ENCODE peak calls at places on chromosomes 13 and 19, in eight cellular contexts. One of them, this sample, is unnamed.

GRCh38 chr19:47832723-47833122 is 11.0 kb downstream of the CRX start:
- DNase-seq in lower lobe of right lung: no peak
- DNase-seq in retinal pigment epithelial cell: no peak
- DNase-seq in BE2C: no peak
- DNase-seq in choroid plexus epithelial cell: no peak
- DNase-seq in neural progenitor cell: no peak
- DNase-seq in fibroblast of the aortic adventitia: no peak
- DNase-seq in Peyer's patch: no peak
- DNase-seq in this sample: no peak

GRCh38 chr13:64289702-64290101 is 2874.1 kb upstream of the PCDH20 start:
- DNase-seq in lower lobe of right lung: no peak
- DNase-seq in retinal pigment epithelial cell: no peak
- DNase-seq in BE2C: no peak
- DNase-seq in choroid plexus epithelial cell: no peak
- DNase-seq in neural progenitor cell: no peak
- DNase-seq in fibroblast of the aortic adventitia: no peak
- DNase-seq in Peyer's patch: no peak
- DNase-seq in this sample: no peak

GRCh38 chr13:20206836-20207235 is 14.1 kb upstream of the GJB2 start:
- DNase-seq in lower lobe of right lung: no peak
- DNase-seq in retinal pigment epithelial cell: no peak
- DNase-seq in BE2C: no peak
- DNase-seq in choroid plexus epithelial cell: no peak
- DNase-seq in neural progenitor cell: no peak
- DNase-seq in fibroblast of the aortic adventitia: no peak
- DNase-seq in Peyer's patch: no peak
- DNase-seq in this sample: no peak

GRCh38 chr19:14425696-14426138 is 6.6 kb upstream of the DDX39A start:
- DNase-seq in lower lobe of right lung: no peak
- DNase-seq in retinal pigment epithelial cell: no peak
- DNase-seq in BE2C: no peak
- DNase-seq in choroid plexus epithelial cell: peak; percentile 82
- DNase-seq in neural progenitor cell: no peak
- DNase-seq in fibroblast of the aortic adventitia: peak; percentile 65
- DNase-seq in Peyer's patch: no peak
- DNase-seq in this sample: no peak

GRCh38 chr13:31945202-31945978 is 86.2 kb upstream of the FRY start:
- DNase-seq in lower lobe of right lung: peak; percentile 81
- DNase-seq in retinal pigment epithelial cell: peak; percentile 52
- DNase-seq in BE2C: peak; percentile 77
- DNase-seq in choroid plexus epithelial cell: peak; percentile 74
- DNase-seq in neural progenitor cell: peak; percentile 41
- DNase-seq in fibroblast of the aortic adventitia: peak; percentile 79
- DNase-seq in Peyer's patch: peak; percentile 60
- DNase-seq in this sample: peak; percentile 92

GRCh38 chr13:25217023-25217909 is 45.2 kb upstream of the AMER2 start:
- DNase-seq in lower lobe of right lung: no peak
- DNase-seq in retinal pigment epithelial cell: no peak
- DNase-seq in BE2C: no peak
- DNase-seq in choroid plexus epithelial cell: peak; percentile 41
- DNase-seq in neural progenitor cell: no peak
- DNase-seq in fibroblast of the aortic adventitia: peak; percentile 2
- DNase-seq in Peyer's patch: no peak
- DNase-seq in this sample: peak; percentile 47

GRCh38 chr13:112953591-112954487 is 15.2 kb upstream of the MCF2L start:
- DNase-seq in lower lobe of right lung: no peak
- DNase-seq in retinal pigment epithelial cell: no peak
- DNase-seq in BE2C: no peak
- DNase-seq in choroid plexus epithelial cell: no peak
- DNase-seq in neural progenitor cell: no peak
- DNase-seq in fibroblast of the aortic adventitia: no peak
- DNase-seq in Peyer's patch: peak; percentile 30
- DNase-seq in this sample: no peak

GRCh38 chr19:28445826-28446225 is 767.1 kb downstream of the UQCRFS1 start:
- DNase-seq in lower lobe of right lung: no peak
- DNase-seq in retinal pigment epithelial cell: no peak
- DNase-seq in BE2C: no peak
- DNase-seq in choroid plexus epithelial cell: no peak
- DNase-seq in neural progenitor cell: no peak
- DNase-seq in fibroblast of the aortic adventitia: no peak
- DNase-seq in Peyer's patch: no peak
- DNase-seq in this sample: no peak

GRCh38 chr13:35871561-35871960 is 259.6 kb downstream of the DCLK1 start:
- DNase-seq in lower lobe of right lung: no peak
- DNase-seq in retinal pigment epithelial cell: no peak
- DNase-seq in BE2C: no peak
- DNase-seq in choroid plexus epithelial cell: no peak
- DNase-seq in neural progenitor cell: no peak
- DNase-seq in fibroblast of the aortic adventitia: no peak
- DNase-seq in Peyer's patch: no peak
- DNase-seq in this sample: no peak

GRCh38 chr19:9018163-9018875 is 8.1 kb upstream of the MUC16 start:
- DNase-seq in lower lobe of right lung: no peak
- DNase-seq in retinal pigment epithelial cell: no peak
- DNase-seq in BE2C: no peak
- DNase-seq in choroid plexus epithelial cell: no peak
- DNase-seq in neural progenitor cell: no peak
- DNase-seq in fibroblast of the aortic adventitia: no peak
- DNase-seq in Peyer's patch: no peak
- DNase-seq in this sample: no peak

GRCh38 chr19:40225440-40226305 is 816 bp downstream of the CCNP start:
- DNase-seq in lower lobe of right lung: no peak
- DNase-seq in retinal pigment epithelial cell: no peak
- DNase-seq in BE2C: no peak
- DNase-seq in choroid plexus epithelial cell: peak; percentile 56
- DNase-seq in neural progenitor cell: no peak
- DNase-seq in fibroblast of the aortic adventitia: peak; percentile 27
- DNase-seq in Peyer's patch: no peak
- DNase-seq in this sample: peak; percentile 66

DNA sequence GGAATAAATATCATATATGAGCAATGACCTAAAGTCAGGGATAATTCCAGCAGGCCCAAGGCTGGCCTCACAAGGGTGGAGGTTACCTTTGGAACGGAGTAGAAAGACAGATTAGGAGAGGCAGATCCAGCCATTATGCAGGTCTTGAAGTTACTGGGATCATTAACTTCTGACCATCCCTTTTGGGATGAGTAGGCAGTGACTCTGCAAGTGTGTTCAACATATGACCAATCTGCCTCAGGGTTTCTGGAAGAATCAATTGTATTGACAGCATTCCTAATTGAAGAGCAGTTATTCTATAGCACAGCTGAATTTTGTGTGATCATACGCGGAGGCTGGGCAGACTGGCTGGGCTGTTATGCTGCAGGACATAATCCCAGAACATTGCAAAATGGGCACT is 556.3 kb downstream of the EFNB2 start:
- DNase-seq in lower lobe of right lung: no peak
- DNase-seq in retinal pigment epithelial cell: no peak
- DNase-seq in BE2C: no peak
- DNase-seq in choroid plexus epithelial cell: no peak
- DNase-seq in neural progenitor cell: no peak
- DNase-seq in fibroblast of the aortic adventitia: no peak
- DNase-seq in Peyer's patch: no peak
- DNase-seq in this sample: peak; percentile 48
- H3K4me3 ChIP-seq in lower lobe of right lung: no peak overlapping the region
- H3K4me3 ChIP-seq in retinal pigment epithelial cell: no peak overlapping the region
- H3K4me3 ChIP-seq in BE2C: no peak overlapping the region
- H3K4me3 ChIP-seq in choroid plexus epithelial cell: no peak overlapping the region
- H3K4me3 ChIP-seq in neural progenitor cell: no peak overlapping the region
- H3K4me3 ChIP-seq in fibroblast of the aortic adventitia: no peak overlapping the region
- H3K4me3 ChIP-seq in Peyer's patch: no peak overlapping the region
- H3K4me3 ChIP-seq in this sample: no peak overlapping the region

DNA sequence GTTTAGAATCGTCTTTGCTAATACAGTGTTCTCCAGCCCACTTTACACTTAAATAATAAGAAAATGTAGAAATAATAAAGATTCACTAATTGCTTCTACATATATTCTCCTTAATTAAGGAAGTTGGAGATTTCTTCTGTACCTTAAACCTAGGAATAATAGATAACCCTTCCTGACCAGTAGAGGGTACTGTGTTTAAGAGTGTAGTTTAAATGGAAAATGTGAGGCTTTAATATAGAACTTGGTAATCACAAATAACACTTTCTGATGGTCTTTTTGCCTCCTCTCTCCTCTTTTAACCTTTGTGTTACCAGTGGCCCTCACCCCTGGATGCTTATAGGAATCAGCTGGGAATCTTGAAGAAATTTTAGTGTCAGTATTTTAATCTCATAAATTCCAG is 20.7 kb downstream of the POMP start:
- DNase-seq in lower lobe of right lung: no peak
- DNase-seq in retinal pigment epithelial cell: no peak
- DNase-seq in BE2C: no peak
- DNase-seq in choroid plexus epithelial cell: peak; percentile 55
- DNase-seq in neural progenitor cell: no peak
- DNase-seq in fibroblast of the aortic adventitia: peak; percentile 37
- DNase-seq in Peyer's patch: no peak
- DNase-seq in this sample: no peak
- TF ChIP-seq CTCF in lower lobe of right lung: no peak
- TF ChIP-seq CTCF in retinal pigment epithelial cell: peak; percentile 45
- TF ChIP-seq CTCF in BE2C: peak; percentile 38
- TF ChIP-seq CTCF in choroid plexus epithelial cell: peak; percentile 52
- TF ChIP-seq CTCF in neural progenitor cell: peak; percentile 55
- TF ChIP-seq CTCF in fibroblast of the aortic adventitia: peak; percentile 45
- TF ChIP-seq CTCF in Peyer's patch: no peak
- TF ChIP-seq CTCF in this sample: peak; percentile 38

GRCh38 chr19:56946164-56946563 is 105.6 kb upstream of the PEG3 start:
- DNase-seq in lower lobe of right lung: no peak
- DNase-seq in retinal pigment epithelial cell: no peak
- DNase-seq in BE2C: no peak
- DNase-seq in choroid plexus epithelial cell: no peak
- DNase-seq in neural progenitor cell: no peak
- DNase-seq in fibroblast of the aortic adventitia: no peak
- DNase-seq in Peyer's patch: no peak
- DNase-seq in this sample: no peak

GRCh38 chr19:56947206-56947605 is 106.7 kb upstream of the PEG3 start:
- DNase-seq in lower lobe of right lung: no peak
- DNase-seq in retinal pigment epithelial cell: no peak
- DNase-seq in BE2C: no peak
- DNase-seq in choroid plexus epithelial cell: no peak
- DNase-seq in neural progenitor cell: no peak
- DNase-seq in fibroblast of the aortic adventitia: no peak
- DNase-seq in Peyer's patch: no peak
- DNase-seq in this sample: no peak

GRCh38 chr19:56942749-56943148 is 102.2 kb upstream of the PEG3 start:
- DNase-seq in lower lobe of right lung: peak; percentile 65
- DNase-seq in retinal pigment epithelial cell: no peak
- DNase-seq in BE2C: peak; percentile 30
- DNase-seq in choroid plexus epithelial cell: no peak
- DNase-seq in neural progenitor cell: peak; percentile 25
- DNase-seq in fibroblast of the aortic adventitia: no peak
- DNase-seq in Peyer's patch: no peak
- DNase-seq in this sample: no peak
- H3K4me3 ChIP-seq in lower lobe of right lung: no peak overlapping the region
- H3K4me3 ChIP-seq in retinal pigment epithelial cell: no peak overlapping the region
- H3K4me3 ChIP-seq in BE2C: no peak overlapping the region
- H3K4me3 ChIP-seq in choroid plexus epithelial cell: no peak overlapping the region
- H3K4me3 ChIP-seq in neural progenitor cell: no peak overlapping the region
- H3K4me3 ChIP-seq in fibroblast of the aortic adventitia: no peak overlapping the region
- H3K4me3 ChIP-seq in Peyer's patch: no peak overlapping the region
- H3K4me3 ChIP-seq in this sample: no peak overlapping the region

GRCh38 chr19:10968527-10969081 is 7.8 kb downstream of the SMARCA4 start:
- DNase-seq in lower lobe of right lung: no peak
- DNase-seq in retinal pigment epithelial cell: no peak
- DNase-seq in BE2C: no peak
- DNase-seq in choroid plexus epithelial cell: no peak
- DNase-seq in neural progenitor cell: no peak
- DNase-seq in fibroblast of the aortic adventitia: no peak
- DNase-seq in Peyer's patch: no peak
- DNase-seq in this sample: no peak
- TF ChIP-seq CTCF in lower lobe of right lung: no peak
- TF ChIP-seq CTCF in retinal pigment epithelial cell: no peak
- TF ChIP-seq CTCF in BE2C: no peak
- TF ChIP-seq CTCF in choroid plexus epithelial cell: no peak
- TF ChIP-seq CTCF in neural progenitor cell: no peak
- TF ChIP-seq CTCF in fibroblast of the aortic adventitia: no peak
- TF ChIP-seq CTCF in Peyer's patch: peak; percentile 5
- TF ChIP-seq CTCF in this sample: no peak

GRCh38 chr19:45076851-45077730 is 813 bp upstream of the ZNF296 start:
- DNase-seq in lower lobe of right lung: no peak
- DNase-seq in retinal pigment epithelial cell: no peak
- DNase-seq in BE2C: no peak
- DNase-seq in choroid plexus epithelial cell: no peak
- DNase-seq in neural progenitor cell: no peak
- DNase-seq in fibroblast of the aortic adventitia: no peak
- DNase-seq in Peyer's patch: no peak
- DNase-seq in this sample: no peak

GRCh38 chr19:45078390-45079062 is 534 bp upstream of the GEMIN7 start:
- DNase-seq in lower lobe of right lung: no peak
- DNase-seq in retinal pigment epithelial cell: no peak
- DNase-seq in BE2C: no peak
- DNase-seq in choroid plexus epithelial cell: no peak
- DNase-seq in neural progenitor cell: no peak
- DNase-seq in fibroblast of the aortic adventitia: no peak
- DNase-seq in Peyer's patch: no peak
- DNase-seq in this sample: no peak

GRCh38 chr19:45076029-45076850 is at the start of gene ZNF296:
- DNase-seq in lower lobe of right lung: peak; percentile 91
- DNase-seq in retinal pigment epithelial cell: no peak
- DNase-seq in BE2C: peak; percentile 82
- DNase-seq in choroid plexus epithelial cell: no peak
- DNase-seq in neural progenitor cell: peak; percentile 91
- DNase-seq in fibroblast of the aortic adventitia: peak; percentile 21
- DNase-seq in Peyer's patch: peak; percentile 92
- DNase-seq in this sample: peak; percentile 86

GRCh38 chr19:45074744-45075143 is 1.5 kb downstream of the ZNF296 start:
- DNase-seq in lower lobe of right lung: no peak
- DNase-seq in retinal pigment epithelial cell: no peak
- DNase-seq in BE2C: no peak
- DNase-seq in choroid plexus epithelial cell: no peak
- DNase-seq in neural progenitor cell: peak; percentile 68
- DNase-seq in fibroblast of the aortic adventitia: no peak
- DNase-seq in Peyer's patch: no peak
- DNase-seq in this sample: no peak

GRCh38 chr19:45075215-45076028 is 856 bp downstream of the ZNF296 start:
- DNase-seq in lower lobe of right lung: peak; percentile 95
- DNase-seq in retinal pigment epithelial cell: no peak
- DNase-seq in BE2C: no peak
- DNase-seq in choroid plexus epithelial cell: peak; percentile 29
- DNase-seq in neural progenitor cell: peak; percentile 43
- DNase-seq in fibroblast of the aortic adventitia: peak; percentile 30
- DNase-seq in Peyer's patch: peak; percentile 91
- DNase-seq in this sample: peak; percentile 82
- H3K4me3 ChIP-seq in lower lobe of right lung: peak overlapping the region; percentile 76
- H3K4me3 ChIP-seq in retinal pigment epithelial cell: peak overlapping the region; percentile 37
- H3K4me3 ChIP-seq in BE2C: peak overlapping the region; percentile 58
- H3K4me3 ChIP-seq in choroid plexus epithelial cell: peak overlapping the region; percentile 54
- H3K4me3 ChIP-seq in neural progenitor cell: peak overlapping the region; percentile 47
- H3K4me3 ChIP-seq in fibroblast of the aortic adventitia: peak overlapping the region; percentile 62
- H3K4me3 ChIP-seq in Peyer's patch: peak overlapping the region; percentile 60
- H3K4me3 ChIP-seq in this sample: peak overlapping the region; percentile 47

This sample was measured in foreskin fibroblast.